ENCODE peak calls at places on chromosomes 4 and X, in eight cellular contexts. L is suprapubic skin, V is kidney, D is endothelial cell of umbilical vein, C is transverse colon, O is A549, N is MM.1S, Z is cardiac muscle cell. G is an unnamed sample. For H3K9me3, the result is how much of the 10 kb centered on the place peaks cover.

GRCh38 chrX:131626681-131627296 is 82.9 kb downstream of the OR13H1 start:
- DNase-seq in V (no peak), L (no peak), Z (peak), C (no peak), N (no peak), D (no peak), O (peak), G (no peak)

GRCh38 chr4:134691915-134692314 is 490.3 kb upstream of the PABPC4L start:
- DNase-seq in C (no peak), V (no peak), O (no peak), N (no peak), Z (no peak), D (no peak), L (no peak), G (no peak)

GRCh38 chr4:7649741-7650531 is 215.2 kb upstream of the PSAPL1 start:
- DNase-seq in O (no peak), V (peak), C (peak), Z (no peak), D (peak), N (no peak), L (no peak), G (no peak)

GRCh38 chr4:165842684-165843083 is 30.4 kb upstream of the TLL1 start:
- DNase-seq in C (no peak), Z (no peak), D (no peak), O (no peak), N (no peak), V (no peak), L (no peak), G (no peak)

GRCh38 chr4:101527186-101527585 is 179.9 kb upstream of the PPP3CA start:
- DNase-seq in C (no peak), N (peak), L (no peak), D (no peak), O (no peak), V (no peak), Z (no peak), G (no peak)

GRCh38 chr4:55554453-55555030 is 7.8 kb upstream of the CLOCK start:
- DNase-seq in C (no peak), D (peak), V (no peak), N (peak), Z (peak), L (no peak), O (peak), G (no peak)

GRCh38 chr4:85707591-85707990 is 232.6 kb downstream of the ARHGAP24 start:
- DNase-seq in C (no peak), Z (no peak), O (no peak), D (peak), N (peak), L (no peak), V (no peak), G (no peak)

GRCh38 chr4:176924238-176924637 is 131.5 kb upstream of the VEGFC start:
- DNase-seq in N (no peak), Z (no peak), C (no peak), O (no peak), L (no peak), D (no peak), V (no peak), G (no peak)

GRCh38 chr4:165207431-165208321 is at the start of gene KLHL2:
- DNase-seq in V (peak), C (peak), D (peak), N (peak), Z (peak), L (peak), O (peak), G (peak)

GRCh38 chr4:145001635-145002034 is 96.4 kb downstream of the ANAPC10 start:
- DNase-seq in L (no peak), C (no peak), Z (no peak), V (no peak), O (no peak), N (no peak), D (peak), G (no peak)

GRCh38 chr4:76197971-76198410 is 15.6 kb downstream of the SCARB2 start:
- DNase-seq in C (peak), O (no peak), L (no peak), Z (no peak), N (peak), V (peak), D (no peak), G (peak)

GRCh38 chr4:121778991-121779628 is 14.1 kb upstream of the SMIM43 start:
- DNase-seq in O (no peak), V (no peak), N (no peak), D (no peak), Z (no peak), L (no peak), C (no peak), G (no peak)

GRCh38 chr4:151428346-151428745 is 19.4 kb downstream of the FHIP1A start:
- DNase-seq in V (no peak), C (no peak), D (no peak), L (no peak), N (no peak), O (no peak), Z (no peak), G (no peak)

GRCh38 chrX:97844943-97845342 is 961.2 kb downstream of the RPA4 start:
- DNase-seq in N (no peak), O (no peak), V (peak), L (peak), D (no peak), C (no peak), Z (no peak), G (no peak)

GRCh38 chr4:41882622-41883347 is 52.4 kb upstream of the TMEM33 start:
- DNase-seq in O (peak), C (no peak), L (no peak), D (peak), N (peak), V (no peak), Z (peak), G (no peak)

GRCh38 chr4:177127658-177128057 is 182.0 kb upstream of the NEIL3 start:
- DNase-seq in L (no peak), Z (no peak), C (no peak), V (no peak), D (peak), N (no peak), O (no peak), G (no peak)

GRCh38 chrX:63754141-63754859 is 30.7 kb downstream of the ARHGEF9 start:
- DNase-seq in C (no peak), O (peak), V (no peak), N (no peak), Z (no peak), D (peak), L (no peak), G (peak)

GRCh38 chr4:139177049-139177887 is at the start of gene ELF2:
- DNase-seq in V (peak), L (peak), D (peak), O (peak), Z (peak), N (peak), C (peak), G (peak)

GRCh38 chrX:7286461-7286860 is 138.5 kb upstream of the PUDP start:
- DNase-seq in C (no peak), Z (no peak), O (no peak), N (no peak), V (no peak), L (no peak), D (no peak), G (no peak)

GRCh38 chrX:38175140-38175539 is 45.5 kb downstream of the SRPX start:
- DNase-seq in D (peak), C (peak), Z (peak), O (peak), N (peak), L (no peak), V (no peak), G (no peak)

GRCh38 chrX:69127466-69127865 is 37.8 kb downstream of the PJA1 start:
- DNase-seq in V (no peak), D (no peak), O (no peak), C (no peak), N (no peak), Z (no peak), L (no peak), G (no peak)

GRCh38 chr4:176320340-176320975 is 692 bp downstream of the SPCS3 start:
- DNase-seq in N (peak), Z (peak), O (peak), C (peak), D (peak), V (peak), L (peak), G (peak)

GRCh38 chr4:159504634-159505033 is 401.8 kb downstream of the RAPGEF2 start:
- DNase-seq in D (peak), V (no peak), N (no peak), L (no peak), C (no peak), O (no peak), Z (peak), G (no peak)

GRCh38 chr4:94523617-94524016 is 71.9 kb downstream of the PDLIM5 start:
- DNase-seq in O (no peak), L (no peak), C (no peak), N (no peak), V (no peak), Z (no peak), D (no peak), G (no peak)

GRCh38 chrX:122565952-122566351 is 618.1 kb upstream of the GRIA3 start:
- DNase-seq in C (no peak), L (no peak), N (no peak), O (no peak), Z (no peak), V (peak), D (no peak), G (peak)

GRCh38 chrX:154048398-154048797 is 28.7 kb upstream of the IRAK1 start:
- DNase-seq in O (no peak), D (no peak), L (no peak), N (no peak), V (no peak), Z (no peak), C (no peak), G (no peak)

GRCh38 chr4:140659935-140660710 is 91.4 kb upstream of the UCP1 start:
- DNase-seq in Z (no peak), O (no peak), C (no peak), N (no peak), L (no peak), V (no peak), D (no peak), G (no peak)

DNA sequence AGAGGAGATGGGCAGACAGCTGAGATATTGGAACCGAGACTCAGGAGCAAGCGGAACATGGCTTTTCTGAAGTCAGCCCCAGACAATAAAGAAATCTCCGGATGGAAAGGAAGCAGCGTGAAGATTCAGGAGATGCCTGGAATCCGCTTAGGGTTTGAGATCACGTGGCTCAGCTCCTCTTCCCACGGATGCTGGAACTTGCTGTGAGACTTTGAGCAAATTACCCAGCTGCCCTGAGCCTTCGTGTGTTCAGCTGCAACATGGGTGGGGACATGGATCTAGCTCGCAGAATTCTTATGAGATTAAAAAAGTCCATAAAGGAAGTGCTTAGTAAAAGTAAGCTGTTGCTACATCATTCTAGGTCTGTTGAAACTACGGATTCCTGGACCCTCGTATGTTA is 55.8 kb upstream of the STIM2 start:
- DNase-seq in O (no peak), L (no peak), Z (no peak), D (no peak), V (no peak), C (no peak), N (no peak), G (no peak)
- H3K9me3 ChIP-seq in O (under half), L (under half), Z (under half), D (under half), V (under half), C (under half), N (under half), G (under half)

GRCh38 chr4:1406416-1406945 is at the start of gene NKX1-1:
- DNase-seq in L (no peak), O (no peak), N (no peak), C (no peak), D (no peak), Z (no peak), V (no peak), G (peak)
- H3K4me3 ChIP-seq in L (no peak), O (no peak), N (no peak), C (no peak), D (no peak), Z (no peak), V (no peak), G (no peak)

GRCh38 chrX:106862972-106863688 is 40.0 kb downstream of the RIPPLY1 start:
- DNase-seq in L (no peak), N (peak), D (peak), C (peak), O (peak), Z (peak), V (no peak), G (no peak)
- TF ChIP-seq CTCF in L (no peak), N (peak), D (peak), C (no peak), O (peak), Z (peak), V (no peak), G (no peak)

GRCh38 chr4:157128395-157128794 is 52.4 kb downstream of the GLRB start:
- DNase-seq in N (peak), V (no peak), Z (peak), O (no peak), L (no peak), D (peak), C (no peak), G (no peak)
- H3K9me3 ChIP-seq in N (under half), V (under half), Z (under half), O (under half), L (under half), D (under half), C (under half), G (under half)

GRCh38 chr4:95546866-95547707 is 1.7 kb downstream of the UNC5C start:
- DNase-seq in D (no peak), C (no peak), Z (peak), V (peak), L (no peak), O (no peak), N (no peak), G (no peak)
- H3K4me3 ChIP-seq in D (peak), C (peak), Z (peak), V (peak), L (peak), O (peak), N (no peak), G (peak)

GRCh38 chrX:2652106-2652505 is 39.0 kb upstream of the CD99 start:
- DNase-seq in L (no peak), D (no peak), V (no peak), O (no peak), Z (no peak), C (no peak), N (no peak), G (no peak)
- TF ChIP-seq CTCF in L (no peak), D (no peak), V (no peak), O (no peak), Z (peak), C (no peak), N (no peak), G (no peak)

GRCh38 chr4:183637461-183637860 is 21.5 kb downstream of the RWDD4 start:
- DNase-seq in L (no peak), N (no peak), C (no peak), V (no peak), Z (no peak), O (no peak), D (peak), G (no peak)
- H3K9me3 ChIP-seq in L (under half), N (under half), C (under half), V (under half), Z (under half), O (under half), D (under half), G (under half)